ENCODE peak calls at places on chromosomes 12 and 14, in eight cellular contexts. E is upper lobe of right lung, F is WERI-Rb-1, Y is lower leg skin, G is lung, L is A549, U is neuronal stem cell, N is fibroblast of pulmonary artery. W is an unnamed sample.

GRCh38 chr12:67969134-67969782 is 20.0 kb upstream of the IFNG-AS1 start:
- DNase-seq in E (no peak), F (no peak), Y (no peak), G (no peak), L (no peak), U (no peak), N (peak), W (no peak)

GRCh38 chr14:62053188-62053587 is 291.0 kb downstream of the SNAPC1 start:
- DNase-seq in E (no peak), F (no peak), Y (no peak), G (no peak), L (no peak), U (no peak), N (no peak), W (no peak)

GRCh38 chr14:73789996-73790581 is 61.5 kb upstream of the PTGR2 start:
- DNase-seq in E (no peak), F (no peak), Y (peak), G (peak), L (no peak), U (no peak), N (peak), W (no peak)

GRCh38 chr12:122141911-122142725 is 31.9 kb downstream of the IL31 start:
- DNase-seq in E (no peak), F (no peak), Y (no peak), G (no peak), L (no peak), U (no peak), N (no peak), W (no peak)

GRCh38 chr14:91573894-91574837 is 64.1 kb upstream of the PPP4R3A start:
- DNase-seq in E (peak), F (peak), Y (peak), G (peak), L (peak), U (peak), N (peak), W (peak)

GRCh38 chr12:58557156-58557555 is 363.1 kb downstream of the LRIG3 start:
- DNase-seq in E (no peak), F (no peak), Y (no peak), G (no peak), L (no peak), U (no peak), N (peak), W (no peak)

GRCh38 chr12:122886851-122887816 is 8.8 kb downstream of the VPS37B start:
- DNase-seq in E (no peak), F (peak), Y (no peak), G (no peak), L (peak), U (no peak), N (peak), W (no peak)

GRCh38 chr12:122228092-122228491 is 2.2 kb upstream of the DIABLO start:
- DNase-seq in E (no peak), F (no peak), Y (no peak), G (no peak), L (no peak), U (no peak), N (no peak), W (no peak)

GRCh38 chr12:132955094-132955932 is 793 bp downstream of the ZNF605 start:
- DNase-seq in E (peak), F (peak), Y (no peak), G (peak), L (peak), U (peak), N (peak), W (no peak)

GRCh38 chr12:54383041-54383609 is 1.4 kb downstream of the ZNF385A start:
- DNase-seq in E (no peak), F (no peak), Y (no peak), G (no peak), L (peak), U (no peak), N (peak), W (no peak)

GRCh38 chr14:24741871-24742270 is 107.9 kb upstream of the GZMB start:
- DNase-seq in E (no peak), F (no peak), Y (no peak), G (no peak), L (no peak), U (no peak), N (peak), W (no peak)

GRCh38 chr14:85280074-85280473 is 249.9 kb upstream of the FLRT2 start:
- DNase-seq in E (no peak), F (no peak), Y (no peak), G (no peak), L (peak), U (no peak), N (no peak), W (no peak)

GRCh38 chr12:104579716-104580495 is 123.2 kb downstream of the CHST11 start:
- DNase-seq in E (no peak), F (no peak), Y (no peak), G (no peak), L (no peak), U (no peak), N (no peak), W (no peak)

GRCh38 chr12:83866477-83866876 is 1046.1 kb downstream of the SLC6A15 start:
- DNase-seq in E (no peak), F (no peak), Y (no peak), G (no peak), L (no peak), U (no peak), N (no peak), W (no peak)

GRCh38 chr14:64388533-64389243 is 535 bp downstream of the MTHFD1 start:
- DNase-seq in E (peak), F (no peak), Y (no peak), G (no peak), L (no peak), U (no peak), N (peak), W (no peak)

GRCh38 chr12:111175404-111175803 is 193.5 kb downstream of the PHETA1 start:
- DNase-seq in E (no peak), F (no peak), Y (no peak), G (no peak), L (no peak), U (no peak), N (no peak), W (peak)

GRCh38 chr12:52331833-52332232 is 10.6 kb upstream of the KRT83 start:
- DNase-seq in E (no peak), F (no peak), Y (no peak), G (no peak), L (no peak), U (no peak), N (no peak), W (no peak)

GRCh38 chr14:71497645-71498086 is 434.6 kb upstream of the RGS6 start:
- DNase-seq in E (no peak), F (no peak), Y (no peak), G (no peak), L (no peak), U (no peak), N (peak), W (no peak)

GRCh38 chr12:60205500-60205899 is 609.7 kb downstream of the SLC16A7 start:
- DNase-seq in E (no peak), F (no peak), Y (no peak), G (no peak), L (peak), U (no peak), N (peak), W (no peak)

GRCh38 chr12:46179693-46180452 is 89.0 kb downstream of the SLC38A1 start:
- DNase-seq in E (no peak), F (no peak), Y (no peak), G (no peak), L (no peak), U (no peak), N (no peak), W (no peak)

GRCh38 chr14:76644875-76645518 is 116.3 kb upstream of the VASH1 start:
- DNase-seq in E (no peak), F (peak), Y (no peak), G (no peak), L (peak), U (peak), N (peak), W (peak)

GRCh38 chr12:116319851-116320621 is 42.5 kb upstream of the MED13L start:
- DNase-seq in E (no peak), F (no peak), Y (peak), G (no peak), L (no peak), U (no peak), N (peak), W (no peak)

GRCh38 chr12:76685246-76685678 is 78.7 kb upstream of the ZDHHC17 start:
- DNase-seq in E (no peak), F (no peak), Y (no peak), G (no peak), L (peak), U (no peak), N (peak), W (no peak)

GRCh38 chr12:9604288-9604687 is 3.4 kb downstream of the KLRB1 start:
- DNase-seq in E (no peak), F (no peak), Y (no peak), G (no peak), L (no peak), U (no peak), N (no peak), W (no peak)

GRCh38 chr12:117816-118345 is 51.3 kb downstream of the IQSEC3 start:
- DNase-seq in E (no peak), F (peak), Y (no peak), G (no peak), L (no peak), U (no peak), N (no peak), W (no peak)

GRCh38 chr12:57227315-57228115 is 2.0 kb upstream of the SHMT2 start:
- DNase-seq in E (no peak), F (no peak), Y (no peak), G (no peak), L (no peak), U (no peak), N (no peak), W (no peak)

GRCh38 chr12:34296143-34297041 is 274.1 kb downstream of the ALG10 start:
- DNase-seq in E (peak), F (no peak), Y (no peak), G (no peak), L (no peak), U (no peak), N (no peak), W (no peak)

GRCh38 chr12:51622564-51622963 is 31.5 kb downstream of the SCN8A start:
- DNase-seq in E (no peak), F (no peak), Y (no peak), G (no peak), L (no peak), U (no peak), N (peak), W (no peak)

GRCh38 chr12:30515351-30515750 is 180.3 kb downstream of the IPO8 start:
- DNase-seq in E (no peak), F (no peak), Y (no peak), G (no peak), L (peak), U (peak), N (peak), W (no peak)

GRCh38 chr14:54000341-54000811 is 43.8 kb upstream of the BMP4 start:
- DNase-seq in E (no peak), F (no peak), Y (no peak), G (no peak), L (peak), U (no peak), N (peak), W (no peak)

GRCh38 chr12:98146043-98146442 is 369.3 kb upstream of the TMPO start:
- DNase-seq in E (no peak), F (no peak), Y (no peak), G (no peak), L (no peak), U (no peak), N (no peak), W (no peak)

GRCh38 chr14:53367631-53368030 is 214.5 kb upstream of the DDHD1 start:
- DNase-seq in E (no peak), F (no peak), Y (peak), G (no peak), L (no peak), U (no peak), N (peak), W (no peak)

GRCh38 chr14:62185078-62185477 is 422.9 kb downstream of the SNAPC1 start:
- DNase-seq in E (no peak), F (no peak), Y (no peak), G (no peak), L (no peak), U (no peak), N (peak), W (no peak)

GRCh38 chr12:6613776-6614512 is 6.8 kb upstream of the CHD4 start:
- DNase-seq in E (peak), F (peak), Y (peak), G (peak), L (peak), U (peak), N (peak), W (peak)

DNA sequence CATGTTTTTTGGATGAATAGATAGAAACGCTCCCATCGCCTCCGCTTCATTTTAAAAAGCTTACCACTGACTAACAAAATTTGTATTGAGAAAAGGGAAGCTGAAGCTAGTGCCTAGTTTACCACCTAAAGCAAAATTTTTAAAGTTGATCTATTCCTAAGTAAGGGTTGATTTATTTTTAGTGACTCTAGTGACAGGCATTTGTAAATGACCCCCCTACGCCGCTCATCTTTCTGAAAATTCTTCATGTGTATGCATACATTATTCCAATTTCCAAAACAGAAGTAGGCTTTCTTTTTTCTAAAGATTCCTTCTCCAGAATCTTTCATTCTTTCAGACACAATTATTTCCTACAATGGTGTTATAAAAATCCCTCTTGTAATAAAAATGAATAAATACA is 5.4 kb downstream of the HMGA2 start:
- DNase-seq in E (no peak), F (no peak), Y (no peak), G (no peak), L (no peak), U (no peak), N (no peak), W (no peak)
- H3K4me3 ChIP-seq in E (no peak), F (no peak), Y (no peak), G (no peak), L (no peak), U (no peak), N (peak), W (no peak)

GRCh38 chr12:69653703-69654102 is 43.0 kb upstream of the LRRC10 start:
- DNase-seq in E (no peak), F (no peak), Y (no peak), G (no peak), L (no peak), U (no peak), N (peak), W (no peak)

GRCh38 chr12:69648476-69648875 is 37.8 kb upstream of the LRRC10 start:
- DNase-seq in E (no peak), F (no peak), Y (no peak), G (no peak), L (peak), U (no peak), N (peak), W (no peak)

GRCh38 chr12:69651922-69652321 is 41.2 kb upstream of the LRRC10 start:
- DNase-seq in E (no peak), F (no peak), Y (no peak), G (no peak), L (no peak), U (no peak), N (no peak), W (no peak)

GRCh38 chr12:69647178-69647577 is 36.5 kb upstream of the LRRC10 start:
- DNase-seq in E (no peak), F (no peak), Y (no peak), G (no peak), L (no peak), U (no peak), N (no peak), W (no peak)

GRCh38 chr12:69649529-69649928 is 38.8 kb upstream of the LRRC10 start:
- DNase-seq in E (no peak), F (no peak), Y (no peak), G (no peak), L (peak), U (no peak), N (no peak), W (no peak)
- H3K4me3 ChIP-seq in E (no peak), F (no peak), Y (no peak), G (no peak), L (no peak), U (no peak), N (no peak), W (no peak)

GRCh38 chr12:28770329-28770728 is 378.7 kb upstream of the FAR2 start:
- DNase-seq in E (no peak), F (no peak), Y (no peak), G (no peak), L (peak), U (no peak), N (no peak), W (no peak)

GRCh38 chr12:28771961-28772360 is 377.1 kb upstream of the FAR2 start:
- DNase-seq in E (no peak), F (no peak), Y (no peak), G (no peak), L (no peak), U (no peak), N (no peak), W (no peak)

GRCh38 chr12:28767836-28768348 is 381.2 kb upstream of the FAR2 start:
- DNase-seq in E (no peak), F (no peak), Y (no peak), G (no peak), L (no peak), U (no peak), N (peak), W (no peak)

DNA sequence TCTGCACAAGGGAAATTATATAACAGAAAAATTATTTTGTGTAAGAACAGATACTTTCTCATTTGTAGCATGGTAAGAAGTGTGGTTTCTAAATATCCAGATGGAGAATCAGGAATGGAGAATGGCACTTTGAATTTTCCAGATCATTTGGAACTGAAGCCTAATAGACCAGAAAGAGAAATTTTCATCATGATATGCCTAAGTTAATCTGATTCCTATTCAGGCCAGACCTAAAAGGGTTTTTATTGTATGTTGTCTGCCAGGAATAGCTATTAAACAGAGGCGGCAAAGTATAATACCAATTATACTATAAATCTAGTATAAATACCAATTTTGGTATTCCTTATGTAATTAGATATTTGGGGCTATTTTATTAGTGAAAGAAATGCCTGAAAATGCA is 382.7 kb upstream of the FAR2 start:
- DNase-seq in E (no peak), F (no peak), Y (no peak), G (no peak), L (no peak), U (no peak), N (no peak), W (no peak)
- H3K4me3 ChIP-seq in E (no peak), F (no peak), Y (no peak), G (no peak), L (no peak), U (no peak), N (no peak), W (no peak)

GRCh38 chr14:60087664-60088063 is 4.1 kb upstream of the PCNX4 start:
- DNase-seq in E (no peak), F (no peak), Y (no peak), G (no peak), L (no peak), U (no peak), N (no peak), W (no peak)

GRCh38 chr14:60079723-60080122 is 12.0 kb upstream of the PCNX4 start:
- DNase-seq in E (no peak), F (no peak), Y (no peak), G (no peak), L (no peak), U (no peak), N (no peak), W (no peak)

GRCh38 chr14:60089201-60089600 is 2.5 kb upstream of the PCNX4 start:
- DNase-seq in E (no peak), F (no peak), Y (no peak), G (no peak), L (no peak), U (no peak), N (no peak), W (no peak)

GRCh38 chr14:60085693-60086092 is 6.0 kb upstream of the PCNX4 start:
- DNase-seq in E (no peak), F (no peak), Y (no peak), G (no peak), L (no peak), U (no peak), N (no peak), W (no peak)

DNA sequence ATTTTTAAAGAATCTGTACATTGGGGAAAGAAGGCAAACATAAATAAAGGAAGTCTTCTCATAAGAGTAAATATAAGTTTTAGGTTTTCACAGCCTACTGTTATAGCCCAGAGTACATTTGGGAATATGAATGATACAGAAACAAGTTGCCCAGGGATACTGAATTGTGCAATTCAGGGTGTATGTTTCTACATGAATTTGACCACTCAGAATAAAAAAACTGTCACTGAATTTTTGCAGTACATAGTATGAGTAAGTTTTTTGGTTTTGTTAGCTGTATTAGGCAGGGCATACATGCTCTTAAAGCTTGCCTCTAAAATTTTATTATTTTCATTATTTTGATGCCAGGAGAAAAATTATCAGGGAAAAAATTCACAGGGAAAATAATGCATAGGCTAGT is 6.6 kb upstream of the PCNX4 start:
- DNase-seq in E (no peak), F (no peak), Y (no peak), G (no peak), L (no peak), U (no peak), N (peak), W (no peak)
- H3K4me3 ChIP-seq in E (no peak), F (no peak), Y (no peak), G (no peak), L (no peak), U (no peak), N (no peak), W (no peak)

DNA sequence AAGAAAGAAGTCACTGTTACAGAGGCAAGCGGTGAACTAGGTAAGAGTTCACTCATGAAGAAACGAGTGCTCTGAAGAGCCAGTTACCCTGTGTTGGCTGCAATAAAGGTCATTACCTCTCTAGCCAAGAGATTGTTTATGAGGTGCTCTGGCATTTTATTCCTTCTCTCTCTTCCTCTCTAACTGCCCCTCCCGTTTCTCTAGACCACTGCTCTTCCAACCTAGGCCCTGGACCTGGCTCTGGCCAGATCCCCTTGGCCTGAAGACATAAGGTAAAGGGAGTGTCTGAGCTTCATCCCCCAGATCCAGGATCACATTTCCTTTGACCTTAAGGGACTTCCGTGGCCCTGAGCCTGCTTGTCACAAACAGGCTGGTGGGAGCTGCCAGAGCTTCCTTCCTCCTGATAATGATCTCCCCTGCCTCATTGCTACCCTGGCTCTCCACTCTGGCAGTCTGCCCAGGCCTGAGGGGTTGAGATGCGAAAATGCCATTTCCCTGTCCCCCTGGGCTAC is 2.0 kb downstream of the RNASE7 start:
- DNase-seq in E (no peak), F (peak), Y (no peak), G (no peak), L (no peak), U (no peak), N (no peak), W (no peak)
- H3K4me3 ChIP-seq in E (no peak), F (no peak), Y (no peak), G (no peak), L (no peak), U (no peak), N (no peak), W (no peak)